ENCODE peak calls at places on chromosomes 4 and X, in seven cellular contexts. G is GM13976; F is A549; S is NCI-H1694 treated with DMSO at 0.1 percent for 48 hours; M is effector CD4-positive, alpha-beta T cell; J is AML-193; D is NCI-H1417. T is an unnamed sample.

GRCh38 chrX:67545772-67546495 is 2.1 kb downstream of the AR start:
- DNase-seq in D (no peak), J (no peak), M (no peak), S (no peak), G (peak), F (peak), T (no peak)

GRCh38 chr4:52939739-52940138 is 77.6 kb downstream of the RASL11B start:
- DNase-seq in G (no peak), D (no peak), J (no peak), F (no peak), S (peak), M (no peak), T (no peak)

GRCh38 chr4:184402740-184403383 is 71.5 kb downstream of the IRF2 start:
- DNase-seq in G (no peak), S (no peak), F (no peak), D (no peak), J (no peak), M (no peak), T (no peak)

GRCh38 chr4:136918772-136919171 is 613.5 kb downstream of the PCDH18 start:
- DNase-seq in D (no peak), G (no peak), J (no peak), F (no peak), M (no peak), S (no peak), T (no peak)

GRCh38 chrX:2311483-2311882 is 189.3 kb downstream of the DHRSX start:
- DNase-seq in F (no peak), G (no peak), S (no peak), M (no peak), J (no peak), D (no peak), T (no peak)

GRCh38 chr4:48269861-48270515 is 350 bp upstream of the TEC start:
- DNase-seq in J (peak), F (peak), S (no peak), D (peak), M (peak), G (peak), T (peak)

GRCh38 chrX:47179221-47179927 is 14.3 kb upstream of the UBA1 start:
- DNase-seq in F (no peak), D (no peak), G (no peak), M (no peak), S (no peak), J (no peak), T (no peak)

GRCh38 chrX:141975839-141976238 is 72.1 kb downstream of the MAGEC1 start:
- DNase-seq in S (no peak), D (no peak), J (no peak), F (no peak), G (no peak), M (no peak), T (no peak)

GRCh38 chrX:100368167-100368566 is 41.9 kb downstream of the PCDH19 start:
- DNase-seq in S (no peak), G (peak), M (no peak), J (no peak), F (peak), D (peak), T (no peak)

GRCh38 chr4:48653217-48654014 is 126.7 kb downstream of the FRYL start:
- DNase-seq in S (no peak), D (no peak), F (no peak), M (peak), J (no peak), G (no peak), T (no peak)

GRCh38 chrX:136147320-136147901 is at the start of gene FHL1:
- DNase-seq in F (no peak), D (no peak), J (no peak), M (peak), S (peak), G (peak), T (peak)

GRCh38 chr4:165605811-165606210 is 227.0 kb downstream of the CPE start:
- DNase-seq in J (no peak), S (no peak), D (no peak), G (no peak), M (no peak), F (no peak), T (no peak)